ENCODE peak calls at places on chromosomes 12 and 14, in five cellular contexts. P, D, B, T and I are unnamed samples.

GRCh38 chr12:56261503-56262230 is 3.5 kb upstream of the ANKRD52 start:
- DNase-seq in T (no peak), D (no peak), B (peak; percentile 36), P (no peak), I (no peak)

GRCh38 chr14:105419305-105420091 is at the start of gene MTA1:
- DNase-seq in P (no peak), D (peak; percentile 50), T (no peak), B (peak; percentile 54), I (peak; percentile 64)

GRCh38 chr12:65943388-65944137 is 119.3 kb downstream of the HMGA2 start:
- DNase-seq in T (no peak), D (no peak), P (no peak), B (no peak), I (no peak)

GRCh38 chr12:101928556-101928955 is 51.2 kb downstream of the DRAM1 start:
- DNase-seq in D (no peak), T (no peak), B (no peak), P (no peak), I (no peak)

GRCh38 chr14:104795781-104796681 is 483 bp upstream of the AKT1 start:
- DNase-seq in D (peak; percentile 56), P (no peak), T (no peak), B (peak; percentile 70), I (peak; percentile 72)

GRCh38 chr12:2682301-2683282 is 112.2 kb upstream of the FKBP4 start:
- DNase-seq in P (no peak), T (no peak), D (peak; percentile 30), B (peak; percentile 60), I (peak; percentile 57)

GRCh38 chr12:67980391-67980790 is 8.9 kb upstream of the IFNG-AS1 start:
- DNase-seq in D (no peak), B (no peak), P (no peak), T (no peak), I (no peak)

GRCh38 chr14:68653754-68654153 is 139.1 kb downstream of the ZFP36L1 start:
- DNase-seq in T (no peak), B (no peak), P (no peak), D (no peak), I (no peak)

GRCh38 chr12:42609605-42610004 is 20.1 kb upstream of the PRICKLE1 start:
- DNase-seq in D (no peak), B (no peak), P (no peak), T (no peak), I (no peak)

GRCh38 chr14:72515779-72516770 is 377.8 kb downstream of the DPF3 start:
- DNase-seq in B (peak; percentile 14), T (no peak), D (peak; percentile 39), P (no peak), I (no peak)

GRCh38 chr12:66965613-66966012 is 286.7 kb upstream of the GRIP1 start:
- DNase-seq in P (no peak), T (no peak), B (no peak), D (no peak), I (no peak)

GRCh38 chr12:32918890-32919791 is 22.6 kb upstream of the PKP2 start:
- DNase-seq in P (no peak), D (peak; percentile 23), B (no peak), T (no peak), I (peak; percentile 17)

GRCh38 chr12:119183942-119184695 is 5.4 kb downstream of the HSPB8 start:
- DNase-seq in B (no peak), T (no peak), P (no peak), D (no peak), I (no peak)

GRCh38 chr12:48556631-48557030 is 13.2 kb downstream of the LALBA start:
- DNase-seq in P (no peak), D (no peak), B (no peak), T (no peak), I (no peak)

GRCh38 chr14:34629657-34630529 is at the start of gene SNX6:
- DNase-seq in T (peak; percentile 79), P (peak; percentile 67), B (peak; percentile 84), D (peak; percentile 85), I (peak; percentile 88)

DNA sequence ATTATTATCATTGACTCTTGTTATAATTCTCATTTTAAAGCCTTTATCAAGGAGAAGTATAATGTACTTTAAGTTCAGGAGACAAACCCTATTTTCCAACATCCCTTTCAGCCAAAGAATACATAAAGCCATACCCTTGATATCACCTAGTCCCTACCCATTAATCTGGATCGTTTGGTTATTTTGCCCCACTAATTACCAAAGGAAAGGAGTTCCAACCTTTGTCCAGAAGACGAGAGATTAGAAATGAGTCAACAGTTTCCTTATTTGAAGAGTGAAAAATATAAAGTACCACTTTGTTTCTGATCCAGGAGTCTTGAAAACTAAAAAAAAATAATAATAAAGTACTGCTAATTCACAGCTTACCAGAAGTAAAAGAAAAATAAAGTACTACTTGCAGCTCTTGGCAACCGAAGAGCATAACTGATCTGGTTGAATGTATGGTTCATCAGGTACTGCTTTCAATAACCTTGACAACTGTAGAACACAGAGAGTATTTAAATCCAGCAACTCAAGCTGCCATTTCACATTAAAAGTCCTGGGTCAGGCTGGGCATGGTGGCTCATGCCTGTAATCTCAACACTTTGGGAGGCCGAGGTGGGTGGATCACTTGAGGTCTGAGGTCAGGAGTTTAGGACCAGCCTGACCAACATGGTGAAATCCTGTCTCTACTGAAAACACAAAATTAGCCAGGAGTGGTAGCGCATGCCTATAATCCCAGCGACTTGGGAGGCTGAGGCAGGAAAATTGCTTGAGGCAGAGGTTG is 33.7 kb downstream of the LIMA1 start:
- DNase-seq in P (no peak), B (no peak), D (peak; percentile 25), T (no peak), I (no peak)
- TF ChIP-seq CTCF in P (no peak), B (no peak), D (no peak), T (no peak), I (no peak)

GRCh38 chr12:111706145-111706544 is 20.3 kb downstream of the ACAD10 start:
- DNase-seq in P (no peak), D (no peak), T (no peak), B (no peak), I (no peak)
- H3K36me3 ChIP-seq in P (peaks cover 98% of the 10 kb centered on the region), D (peaks cover 7% of the 10 kb centered on the region), T (peaks cover 4% of the 10 kb centered on the region), B (peaks cover 20% of the 10 kb centered on the region), I (peaks cover 20% of the 10 kb centered on the region)

GRCh38 chr14:94644102-94644535 is 31.9 kb downstream of the SERPINA3 start:
- DNase-seq in B (no peak), D (no peak), T (no peak), P (no peak), I (no peak)
- H3K4me1 ChIP-seq in B (no peaks in the 10 kb centered on the region), D (peaks cover 4% of the 10 kb centered on the region), T (no peaks in the 10 kb centered on the region), P (no peaks in the 10 kb centered on the region), I (no peaks in the 10 kb centered on the region)

DNA sequence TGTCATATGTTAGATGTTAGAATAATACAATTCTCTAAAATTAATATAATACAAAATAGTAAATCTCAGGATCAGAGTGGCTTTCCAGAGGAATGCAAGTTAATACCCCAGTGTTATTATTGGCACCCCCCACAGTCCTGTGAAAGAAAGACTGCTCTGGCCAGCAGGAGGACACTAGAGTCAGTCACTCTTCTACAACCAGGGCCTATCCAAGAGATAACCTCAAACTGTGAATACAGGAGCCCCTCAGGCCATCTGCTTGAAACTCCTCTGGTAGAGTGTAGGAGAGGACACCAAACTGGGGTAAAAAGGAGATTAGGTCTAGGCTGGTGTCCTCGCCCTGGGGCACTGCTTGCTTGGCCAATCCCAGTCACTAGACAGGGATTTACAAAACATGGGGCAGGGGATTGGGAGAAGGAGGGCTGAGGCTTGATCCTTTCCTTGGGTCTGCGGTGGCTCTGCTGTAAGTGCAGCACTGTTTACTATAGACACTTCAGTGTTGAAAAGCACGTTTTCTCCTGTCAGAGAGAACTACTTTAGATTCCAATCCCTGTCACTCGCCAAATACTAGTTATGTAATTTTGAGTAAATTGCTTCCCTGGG is 44.4 kb upstream of the PTPRR start:
- DNase-seq in D (no peak), B (no peak), P (no peak), T (no peak), I (peak; percentile 41)
- TF ChIP-seq CTCF in D (no peak), B (no peak), P (no peak), T (no peak), I (peak; percentile 28)

GRCh38 chr12:75503459-75503858 is 8.0 kb downstream of the KRR1 start:
- DNase-seq in D (no peak), T (no peak), P (no peak), B (no peak), I (no peak)
- H3K36me3 ChIP-seq in D (peaks cover 9% of the 10 kb centered on the region), T (no peaks in the 10 kb centered on the region), P (peaks cover 71% of the 10 kb centered on the region), B (no peaks in the 10 kb centered on the region), I (peaks cover 69% of the 10 kb centered on the region)

DNA sequence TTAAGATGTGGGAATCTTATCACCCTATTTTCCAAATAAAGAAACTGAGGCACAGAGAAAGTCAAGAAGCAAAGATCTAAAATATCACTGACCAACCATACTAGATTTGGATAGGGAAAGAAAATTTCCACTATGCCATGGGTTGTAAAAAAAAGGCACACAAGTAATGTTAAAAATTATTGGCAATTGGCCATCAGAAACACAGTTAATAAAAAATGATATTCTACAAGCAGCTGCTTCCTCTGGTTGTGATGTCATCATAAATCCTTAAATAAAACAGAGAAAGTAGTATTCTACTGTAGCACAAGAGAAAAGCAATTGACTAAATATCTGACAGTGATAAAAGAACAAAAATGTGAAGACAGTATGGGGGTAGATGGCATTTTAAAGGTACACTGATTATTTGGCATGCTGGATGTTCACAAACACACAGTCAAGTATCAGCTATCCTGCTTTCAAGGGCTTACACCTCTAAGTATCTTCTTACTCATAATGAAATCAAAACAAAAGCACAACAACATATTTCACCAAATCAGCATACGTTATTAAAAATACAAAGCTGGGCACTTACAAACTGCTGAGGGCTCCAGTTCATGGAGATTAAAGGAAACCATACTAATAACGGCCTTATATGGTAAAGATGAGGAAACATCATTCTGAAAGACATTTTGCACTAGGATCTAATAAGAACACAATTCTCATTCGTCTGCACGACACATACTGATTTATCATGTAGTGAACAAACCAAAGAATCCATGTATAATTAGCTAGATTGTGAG is 45.7 kb downstream of the CORO1C start:
- DNase-seq in P (no peak), T (no peak), B (no peak), D (no peak), I (no peak)
- H3K4me1 ChIP-seq in P (no peaks in the 10 kb centered on the region), T (peaks cover 11% of the 10 kb centered on the region), B (peaks cover 11% of the 10 kb centered on the region), D (peaks cover 24% of the 10 kb centered on the region), I (peaks cover 30% of the 10 kb centered on the region)

DNA sequence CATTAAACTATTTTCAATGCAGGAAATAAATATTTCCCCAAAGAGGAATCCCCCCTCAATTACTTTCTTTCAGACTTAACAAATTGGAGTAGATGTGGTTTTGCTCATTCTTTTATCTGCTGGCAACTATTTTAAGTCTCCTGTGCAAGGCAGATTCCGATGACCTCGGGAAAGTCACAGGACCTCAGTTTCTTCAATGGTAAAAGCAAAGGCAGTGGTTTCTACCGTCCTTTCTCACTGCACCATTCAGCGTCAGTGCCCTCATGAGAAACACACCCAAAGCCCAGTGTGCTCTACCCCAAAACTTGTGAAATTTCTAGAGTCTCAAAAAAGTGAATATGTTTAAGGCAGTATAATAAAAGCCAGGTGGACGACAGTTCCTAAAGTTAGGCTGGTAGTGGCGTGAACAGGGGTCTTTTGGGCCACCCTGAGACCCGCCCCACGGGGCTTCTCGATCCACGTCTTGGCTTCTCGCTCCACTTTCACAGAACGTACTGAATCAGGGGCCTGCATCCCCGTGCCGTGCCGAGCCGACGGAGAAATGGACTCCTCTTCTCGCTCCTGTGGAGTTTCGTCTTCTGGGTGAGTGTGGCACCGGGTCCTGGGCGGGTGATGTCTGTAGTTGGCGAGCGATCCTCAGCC is 1.3 kb upstream of the ARHGAP5 start:
- DNase-seq in D (peak; percentile 16), P (peak; percentile 33), T (peak; percentile 65), B (no peak), I (no peak)
- TF ChIP-seq CTCF in D (no peak), P (no peak), T (no peak), B (no peak), I (no peak)